ENCODE peak calls at places on chromosomes 3 and 15, in eight cellular contexts. F, Y, Q, A, P, E, R and K are unnamed samples.

GRCh38 chr3:43879166-43879565 is 188.4 kb downstream of the ABHD5 start:
- DNase-seq in F (no peak), Y (peak; percentile 95), Q (no peak), A (no peak), P (no peak), E (no peak), R (no peak), K (peak; percentile 48)

GRCh38 chr3:154242766-154243165 is 81.5 kb downstream of the DHX36 start:
- DNase-seq in F (no peak), Y (peak; percentile 80), Q (no peak), A (no peak), P (no peak), E (no peak), R (no peak), K (no peak)

GRCh38 chr3:127848131-127849129 is 26.1 kb upstream of the MGLL start:
- DNase-seq in F (no peak), Y (peak; percentile 17), Q (no peak), A (no peak), P (peak; percentile 24), E (no peak), R (peak; percentile 12), K (peak; percentile 47)

GRCh38 chr15:79721256-79721655 is 175.6 kb downstream of the MTHFS start:
- DNase-seq in F (no peak), Y (no peak), Q (no peak), A (no peak), P (peak; percentile 74), E (no peak), R (no peak), K (no peak)

GRCh38 chr3:188489639-188490405 is 335.9 kb downstream of the LPP start:
- DNase-seq in F (no peak), Y (no peak), Q (no peak), A (no peak), P (peak; percentile 7), E (no peak), R (peak; percentile 87), K (no peak)

GRCh38 chr15:32029862-32030781 is at the start of gene CHRNA7:
- DNase-seq in F (peak; percentile 35), Y (peak; percentile 86), Q (peak; percentile 14), A (no peak), P (peak; percentile 43), E (peak; percentile 31), R (peak; percentile 42), K (peak; percentile 90)

GRCh38 chr3:58586776-58587192 is 9.6 kb upstream of the FAM107A start:
- DNase-seq in F (no peak), Y (peak; percentile 90), Q (no peak), A (no peak), P (no peak), E (no peak), R (no peak), K (no peak)

GRCh38 chr15:98744506-98744905 is 96.2 kb downstream of the IGF1R start:
- DNase-seq in F (no peak), Y (no peak), Q (no peak), A (no peak), P (no peak), E (no peak), R (no peak), K (peak; percentile 93)

GRCh38 chr3:120364821-120365220 is 15.7 kb upstream of the LRRC58 start:
- DNase-seq in F (no peak), Y (no peak), Q (no peak), A (no peak), P (peak; percentile 15), E (no peak), R (peak; percentile 49), K (no peak)

GRCh38 chr15:85759391-85759790 is 35.3 kb downstream of the KLHL25 start:
- DNase-seq in F (no peak), Y (no peak), Q (peak; percentile 52), A (no peak), P (no peak), E (no peak), R (no peak), K (no peak)

GRCh38 chr3:39428745-39429201 is 22.3 kb downstream of the RPSA start:
- DNase-seq in F (no peak), Y (peak; percentile 40), Q (peak; percentile 72), A (no peak), P (peak; percentile 69), E (no peak), R (no peak), K (no peak)

GRCh38 chr3:49668414-49668797 is 5.7 kb upstream of the APEH start:
- DNase-seq in F (no peak), Y (peak; percentile 33), Q (no peak), A (no peak), P (no peak), E (no peak), R (no peak), K (peak; percentile 2)

GRCh38 chr3:87793322-87793877 is 265.4 kb downstream of the CGGBP1 start:
- DNase-seq in F (no peak), Y (no peak), Q (no peak), A (no peak), P (no peak), E (no peak), R (no peak), K (no peak)

GRCh38 chr15:80953953-80954778 is 35.5 kb downstream of the MESD start:
- DNase-seq in F (no peak), Y (peak; percentile 72), Q (no peak), A (no peak), P (no peak), E (no peak), R (no peak), K (no peak)

GRCh38 chr15:63219196-63219719 is 29.9 kb downstream of the RAB8B start:
- DNase-seq in F (no peak), Y (no peak), Q (no peak), A (no peak), P (no peak), E (no peak), R (no peak), K (no peak)

GRCh38 chr3:127735767-127736693 is 63.3 kb downstream of the ABTB1 start:
- DNase-seq in F (no peak), Y (no peak), Q (no peak), A (no peak), P (peak; percentile 78), E (no peak), R (peak; percentile 82), K (no peak)

GRCh38 chr3:197186887-197187588 is 111.4 kb downstream of the DLG1 start:
- DNase-seq in F (no peak), Y (peak; percentile 79), Q (peak; percentile 21), A (peak; percentile 1), P (peak; percentile 75), E (peak; percentile 50), R (peak; percentile 42), K (peak; percentile 89)

GRCh38 chr3:148932976-148933375 is 58.4 kb upstream of the GYG1 start:
- DNase-seq in F (no peak), Y (no peak), Q (no peak), A (no peak), P (no peak), E (no peak), R (peak; percentile 18), K (peak; percentile 74)

GRCh38 chr15:58447244-58448010 is 15.6 kb downstream of the LIPC start:
- DNase-seq in F (no peak), Y (no peak), Q (no peak), A (no peak), P (peak; percentile 93), E (no peak), R (peak; percentile 96), K (no peak)